ENCODE peak calls at places on chromosomes 7 and 10, in ten cellular contexts. F is vagina, E is H1, Z is GM23338, G is endothelial cell of umbilical vein, R is HL-60, H is SK-N-SH, V is breast epithelium, N is HepG2, L is transverse colon. P is an unnamed sample.
A peak's percentile ranks its signal among the peaks of the same experiment; 100 is the strongest.

GRCh38 chr7:148987751-148988512 is 40.4 kb downstream of the PDIA4 start:
- DNase-seq in F (no peak), E (no peak), Z (peak; percentile 46), G (no peak), R (no peak), H (peak; percentile 60), V (no peak), N (no peak), L (no peak), P (peak; percentile 32)

GRCh38 chr10:57460540-57460939 is 807.2 kb downstream of the IPMK start:
- DNase-seq in F (no peak), E (no peak), Z (no peak), G (no peak), R (no peak), H (no peak), V (no peak), N (no peak), L (no peak), P (no peak)

GRCh38 chr7:107958764-107959526 is 44.0 kb downstream of the LAMB1 start:
- DNase-seq in F (no peak), E (no peak), Z (no peak), G (no peak), R (no peak), H (no peak), V (no peak), N (no peak), L (no peak), P (no peak)

GRCh38 chr7:75793676-75794075 is 19.9 kb downstream of the CCL24 start:
- DNase-seq in F (no peak), E (no peak), Z (no peak), G (no peak), R (no peak), H (no peak), V (no peak), N (no peak), L (no peak), P (no peak)

GRCh38 chr10:119344381-119344780 is 137.0 kb downstream of the GRK5 start:
- DNase-seq in F (no peak), E (no peak), Z (no peak), G (no peak), R (no peak), H (no peak), V (no peak), N (no peak), L (no peak), P (no peak)

GRCh38 chr10:102777696-102778530 is 34.2 kb downstream of the WBP1L start:
- DNase-seq in F (no peak), E (no peak), Z (peak; percentile 65), G (no peak), R (no peak), H (no peak), V (no peak), N (no peak), L (no peak), P (no peak)

GRCh38 chr7:6273917-6274630 is 1.6 kb upstream of the CYTH3 start:
- DNase-seq in F (no peak), E (no peak), Z (no peak), G (no peak), R (no peak), H (no peak), V (no peak), N (no peak), L (no peak), P (no peak)

GRCh38 chr10:119357389-119358139 is 150.2 kb downstream of the GRK5 start:
- DNase-seq in F (no peak), E (no peak), Z (no peak), G (no peak), R (no peak), H (no peak), V (no peak), N (no peak), L (no peak), P (peak; percentile 55)

GRCh38 chr7:127650842-127651555 is 995 bp upstream of the SND1 start:
- DNase-seq in F (no peak), E (no peak), Z (peak; percentile 77), G (no peak), R (no peak), H (peak; percentile 62), V (no peak), N (no peak), L (peak; percentile 9), P (no peak)

GRCh38 chr10:116918583-116918982 is 69.3 kb downstream of the ENO4 start:
- DNase-seq in F (no peak), E (no peak), Z (no peak), G (no peak), R (no peak), H (no peak), V (no peak), N (no peak), L (no peak), P (no peak)

GRCh38 chr10:5413012-5413938 is 918 bp downstream of the NET1 start:
- DNase-seq in F (no peak), E (peak; percentile 48), Z (peak; percentile 52), G (peak; percentile 71), R (no peak), H (no peak), V (no peak), N (peak; percentile 12), L (no peak), P (no peak)

DNA sequence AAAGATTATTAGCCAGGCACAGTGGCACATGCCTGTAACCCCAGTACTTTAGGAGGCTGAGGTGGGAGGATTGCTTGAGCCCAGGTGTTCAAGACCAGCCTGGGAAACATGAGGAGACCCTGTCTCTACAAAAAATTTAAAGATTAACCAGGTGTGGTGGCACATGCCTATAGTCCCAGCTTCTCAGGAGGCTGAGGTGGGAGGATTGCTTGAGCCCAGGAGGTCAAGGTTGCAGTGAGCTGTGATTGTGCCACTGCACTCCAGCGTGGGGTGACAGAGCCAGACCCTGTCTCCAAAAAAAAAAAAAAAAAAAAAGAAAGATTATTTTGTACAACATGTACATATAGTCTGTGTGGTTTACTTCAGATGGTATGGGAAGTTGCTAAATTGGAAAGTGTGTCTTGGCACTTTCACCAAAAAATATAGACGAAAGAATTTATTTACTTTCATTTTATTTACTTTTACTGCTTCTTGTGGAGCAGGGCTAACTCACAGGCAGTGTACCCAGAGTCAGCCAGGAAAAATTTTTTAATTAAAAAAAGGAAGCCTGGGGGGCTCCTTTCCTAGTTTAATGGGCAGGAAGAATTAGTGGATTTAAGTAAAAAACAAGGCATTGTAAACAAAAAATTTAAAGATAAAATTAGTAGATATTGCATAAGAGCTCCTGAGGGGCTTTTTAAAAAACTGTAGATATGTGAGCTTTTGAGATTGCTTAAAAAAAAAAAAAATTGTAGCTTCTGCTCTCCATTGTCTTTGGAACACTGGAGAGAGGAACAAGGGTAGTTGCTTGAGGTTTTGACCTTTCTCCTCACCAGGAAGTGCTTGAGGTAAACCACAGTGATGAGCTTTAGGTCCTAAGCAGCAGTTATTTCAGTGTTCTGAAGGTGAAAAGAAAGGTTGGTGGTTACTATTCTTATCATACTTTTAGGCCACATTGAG is 44.6 kb upstream of the VDAC2 start:
- DNase-seq in F (no peak), E (no peak), Z (no peak), G (no peak), R (peak; percentile 30), H (peak; percentile 23), V (no peak), N (no peak), L (no peak), P (no peak)
- TF ChIP-seq POLR2AphosphoS5 in F (no peak), E (no peak), Z (no peak), G (no peak), R (peak; percentile 81), H (no peak), V (no peak), N (no peak), L (no peak), P (no peak)

GRCh38 chr10:113953505-113954272 is 90.0 kb upstream of the ADRB1 start:
- DNase-seq in F (no peak), E (no peak), Z (peak; percentile 39), G (no peak), R (peak; percentile 66), H (no peak), V (no peak), N (no peak), L (no peak), P (no peak)
- H3K27ac ChIP-seq in F (no peak overlapping the region), E (no peak overlapping the region), Z (no peak overlapping the region), G (no peak overlapping the region), R (no peak overlapping the region), H (no peak overlapping the region), V (no peak overlapping the region), N (no peak overlapping the region), L (no peak overlapping the region), P (no peak overlapping the region)

GRCh38 chr7:28573059-28573553 is 160.8 kb downstream of the CREB5 start:
- DNase-seq in F (no peak), E (no peak), Z (no peak), G (peak; percentile 79), R (no peak), H (peak; percentile 65), V (peak; percentile 45), N (peak; percentile 18), L (peak; percentile 12), P (peak; percentile 61)

GRCh38 chr7:28570970-28571288 is 158.6 kb downstream of the CREB5 start:
- DNase-seq in F (no peak), E (no peak), Z (no peak), G (no peak), R (no peak), H (no peak), V (no peak), N (peak; percentile 12), L (no peak), P (no peak)

GRCh38 chr7:28572321-28573058 is 160.2 kb downstream of the CREB5 start:
- DNase-seq in F (no peak), E (no peak), Z (no peak), G (no peak), R (no peak), H (peak; percentile 45), V (no peak), N (no peak), L (no peak), P (no peak)

GRCh38 chr7:28571405-28571804 is 159.1 kb downstream of the CREB5 start:
- DNase-seq in F (no peak), E (no peak), Z (no peak), G (no peak), R (no peak), H (no peak), V (no peak), N (no peak), L (no peak), P (no peak)

GRCh38 chr7:28570113-28570969 is 158.0 kb downstream of the CREB5 start:
- DNase-seq in F (no peak), E (no peak), Z (no peak), G (no peak), R (no peak), H (no peak), V (no peak), N (no peak), L (no peak), P (no peak)
- TF ChIP-seq POLR2AphosphoS5 in F (no peak), E (no peak), Z (no peak), G (no peak), R (no peak), H (no peak), V (no peak), N (no peak), L (no peak), P (no peak)

GRCh38 chr7:46812047-46812672 is 769.8 kb downstream of the TNS3 start:
- DNase-seq in F (no peak), E (no peak), Z (no peak), G (no peak), R (no peak), H (no peak), V (no peak), N (no peak), L (no peak), P (no peak)
- H3K27ac ChIP-seq in F (no peak overlapping the region), E (no peak overlapping the region), Z (no peak overlapping the region), G (no peak overlapping the region), R (no peak overlapping the region), H (peak overlapping the region; percentile 72), V (no peak overlapping the region), N (no peak overlapping the region), L (no peak overlapping the region), P (no peak overlapping the region)

GRCh38 chr10:70417568-70417967 is 13.6 kb downstream of the EIF4EBP2 start:
- DNase-seq in F (no peak), E (no peak), Z (no peak), G (no peak), R (no peak), H (no peak), V (no peak), N (no peak), L (no peak), P (no peak)
- TF ChIP-seq POLR2AphosphoS5 in F (no peak), E (no peak), Z (no peak), G (no peak), R (no peak), H (no peak), V (no peak), N (no peak), L (no peak), P (no peak)